ENCODE peak calls at places on chromosomes 12 and 14, in six cellular contexts. Q, G, J, N, H and B are unnamed samples. For H3K9me3, the result is how much of the 10 kb centered on the place peaks cover.

GRCh38 chr14:92412912-92413311 is 89.9 kb downstream of the SLC24A4 start:
- DNase-seq in N (no peak), H (no peak), G (no peak), Q (peak), J (no peak), B (no peak)

GRCh38 chr12:53065975-53066593 is 13.1 kb downstream of the SPRYD3 start:
- DNase-seq in G (peak), N (peak), J (peak), Q (peak), H (peak), B (peak)

GRCh38 chr14:31419179-31420012 is 954 bp downstream of the HEATR5A start:
- DNase-seq in Q (peak), N (no peak), G (no peak), H (no peak), J (no peak), B (no peak)

GRCh38 chr14:61337893-61338292 is 16.5 kb downstream of the PRKCH start:
- DNase-seq in G (no peak), H (no peak), N (no peak), Q (no peak), J (no peak), B (no peak)

GRCh38 chr12:25052191-25053020 is 103.5 kb upstream of the BCAT1 start:
- DNase-seq in J (no peak), Q (no peak), N (no peak), G (peak), H (peak), B (peak)

GRCh38 chr12:3655331-3655900 is 97.5 kb downstream of the CRACR2A start:
- DNase-seq in H (no peak), G (no peak), N (no peak), Q (no peak), J (no peak), B (peak)

GRCh38 chr14:95044463-95045254 is 112.7 kb downstream of the DICER1 start:
- DNase-seq in G (no peak), Q (no peak), N (no peak), H (no peak), J (no peak), B (no peak)

GRCh38 chr14:104657114-104657524 is 32.3 kb upstream of the INF2 start:
- DNase-seq in J (no peak), N (no peak), Q (no peak), H (no peak), G (no peak), B (no peak)

GRCh38 chr12:106599302-106599701 is 16.5 kb downstream of the RFX4 start:
- DNase-seq in H (no peak), Q (no peak), J (no peak), N (no peak), G (no peak), B (no peak)

GRCh38 chr12:54762390-54762789 is 91.9 kb upstream of the MUCL1 start:
- DNase-seq in H (no peak), J (no peak), N (no peak), G (no peak), Q (no peak), B (no peak)

GRCh38 chr14:39266589-39266870 is 32.8 kb downstream of the MIA2 start:
- DNase-seq in J (no peak), G (no peak), H (peak), N (peak), Q (peak), B (no peak)

GRCh38 chr12:591571-592505 is 71.4 kb downstream of the NINJ2 start:
- DNase-seq in G (peak), Q (no peak), N (peak), H (no peak), J (peak), B (peak)

GRCh38 chr14:106277503-106277902 is 751.1 kb downstream of the TMEM121 start:
- DNase-seq in H (no peak), G (no peak), J (no peak), N (no peak), Q (no peak), B (no peak)

GRCh38 chr12:15268927-15269552 is 47.8 kb upstream of the RERG start:
- DNase-seq in G (peak), H (peak), J (no peak), Q (peak), N (peak), B (peak)

GRCh38 chr12:113098428-113099028 is 37.0 kb downstream of the RASAL1 start:
- DNase-seq in N (peak), Q (peak), G (peak), J (peak), H (peak), B (peak)

GRCh38 chr12:6772331-6772695 is at the start of gene LAG3:
- DNase-seq in J (no peak), Q (no peak), N (no peak), H (peak), G (no peak), B (no peak)

GRCh38 chr12:101642115-101643067 is 47.6 kb downstream of the MYBPC1 start:
- DNase-seq in H (peak), Q (no peak), J (no peak), G (no peak), N (peak), B (no peak)

GRCh38 chr12:118292836-118293235 is 79.9 kb downstream of the TAOK3 start:
- DNase-seq in G (no peak), J (no peak), Q (no peak), N (no peak), H (no peak), B (no peak)

GRCh38 chr12:26823391-26823790 is 9.6 kb downstream of the ITPR2 start:
- DNase-seq in J (no peak), Q (peak), N (no peak), G (no peak), H (no peak), B (no peak)

GRCh38 chr12:75444444-75445136 is 36.0 kb upstream of the GLIPR1 start:
- DNase-seq in Q (peak), G (no peak), J (no peak), N (no peak), H (no peak), B (peak)

GRCh38 chr12:53380104-53380796 is at the start of gene SP1:
- DNase-seq in N (peak), H (peak), J (peak), G (peak), Q (peak), B (peak)

GRCh38 chr14:97407701-97408407 is 610.7 kb downstream of the VRK1 start:
- DNase-seq in J (no peak), H (no peak), N (no peak), G (no peak), Q (no peak), B (no peak)

GRCh38 chr14:104941508-104942365 is 17.1 kb downstream of the PLD4 start:
- DNase-seq in N (no peak), H (no peak), J (peak), Q (no peak), G (no peak), B (no peak)

GRCh38 chr12:30437616-30438015 is 258.1 kb downstream of the IPO8 start:
- DNase-seq in G (peak), N (no peak), J (no peak), H (no peak), Q (peak), B (peak)

GRCh38 chr14:101790232-101790631 is 28.7 kb downstream of the PPP2R5C start:
- DNase-seq in H (no peak), N (no peak), J (no peak), Q (no peak), G (no peak), B (no peak)

GRCh38 chr12:125050446-125050845 is 14.8 kb upstream of the AACS start:
- DNase-seq in H (no peak), Q (no peak), G (no peak), J (no peak), N (no peak), B (no peak)

GRCh38 chr14:81235096-81235495 is 14.3 kb upstream of the GTF2A1 start:
- DNase-seq in H (no peak), N (no peak), Q (no peak), G (no peak), J (no peak), B (no peak)

GRCh38 chr12:131137009-131137835 is 183.5 kb downstream of the ADGRD1 start:
- DNase-seq in J (no peak), H (no peak), G (no peak), Q (no peak), N (no peak), B (no peak)
- H3K9me3 ChIP-seq in J (under half), H (under half), G (under half), Q (under half), N (under half), B (under half)

DNA sequence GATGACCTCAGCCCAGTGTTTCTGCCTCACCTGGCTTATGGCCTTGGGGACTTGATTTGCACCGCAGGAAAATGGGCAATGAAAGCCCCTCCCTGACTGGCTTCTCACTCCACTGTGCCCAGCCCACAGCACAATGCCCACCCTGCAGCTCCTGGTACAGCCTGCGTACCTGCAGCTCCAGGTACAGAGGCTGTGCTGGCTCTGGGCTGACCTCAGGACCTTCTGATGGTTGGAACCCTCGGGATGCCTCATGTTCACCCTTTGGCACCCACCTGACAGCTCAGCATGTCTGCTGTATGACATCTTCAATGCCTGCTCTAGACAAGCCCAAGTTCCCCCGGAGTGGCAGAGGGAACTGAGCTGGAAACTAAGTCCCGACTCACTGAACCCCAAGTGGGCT is 87.1 kb downstream of the ALG10 start:
- DNase-seq in N (no peak), G (no peak), Q (no peak), J (no peak), H (no peak), B (no peak)
- H3K9me3 ChIP-seq in N (under half), G (under half), Q (under half), J (under half), H (under half), B (under half)

DNA sequence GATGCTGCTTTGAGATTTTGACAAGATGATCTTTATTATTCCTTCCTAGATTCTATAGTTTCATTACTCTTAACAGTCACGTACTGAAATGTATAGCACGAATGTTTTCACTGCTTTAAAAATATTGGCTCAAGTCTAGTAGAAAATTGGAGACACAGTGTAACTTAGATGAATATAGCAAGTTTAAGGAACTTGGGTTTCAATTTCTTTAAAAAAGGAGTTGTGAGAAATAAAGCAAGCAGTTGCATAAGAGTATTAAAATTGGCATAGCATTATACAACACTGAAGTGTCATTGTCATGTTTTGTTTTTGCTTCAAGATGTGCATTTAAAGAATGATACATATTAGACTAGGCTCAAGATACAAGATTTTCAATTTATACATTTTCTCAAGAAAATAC is 624.8 kb upstream of the NOVA1 start:
- DNase-seq in N (no peak), Q (no peak), G (no peak), H (no peak), J (no peak), B (no peak)
- H3K9me3 ChIP-seq in N (under half), Q (under half), G (under half), H (under half), J (under half), B (under half)

GRCh38 chr12:132955933-132956725 is at the start of gene ZNF605:
- DNase-seq in G (peak), N (peak), Q (peak), J (peak), H (peak), B (peak)
- H3K9me3 ChIP-seq in G (under half), N (under half), Q (under half), J (under half), H (under half), B (under half)

GRCh38 chr14:102813691-102814090 is 36.4 kb downstream of the TRAF3 start:
- DNase-seq in Q (no peak), G (no peak), J (no peak), H (no peak), N (no peak), B (no peak)
- H3K9me3 ChIP-seq in Q (under half), G (under half), J (under half), H (under half), N (under half), B (under half)

GRCh38 chr14:27015046-27015445 is 417.2 kb upstream of the NOVA1 start:
- DNase-seq in J (no peak), N (no peak), Q (no peak), H (no peak), G (no peak), B (no peak)

GRCh38 chr14:27008187-27008586 is 410.4 kb upstream of the NOVA1 start:
- DNase-seq in H (no peak), N (no peak), Q (no peak), J (no peak), G (no peak), B (no peak)

GRCh38 chr14:27012641-27013040 is 414.8 kb upstream of the NOVA1 start:
- DNase-seq in Q (no peak), N (no peak), G (no peak), H (no peak), J (no peak), B (no peak)
- H3K9me3 ChIP-seq in Q (under half), N (under half), G (under half), H (under half), J (under half), B (under half)